ENCODE peak calls at places on chromosomes 16 and 17, in eight cellular contexts. One of them, this sample, is unnamed.

GRCh38 chr16:21685034-21685455 is 21.3 kb downstream of the OTOA start:
- DNase-seq in left ventricle myocardium inferior: no peak
- DNase-seq in heart right ventricle: no peak
- DNase-seq in H1: peak; percentile 83
- DNase-seq in astrocyte: no peak
- DNase-seq in CD8-positive, alpha-beta memory T cell: no peak
- DNase-seq in stomach: no peak
- DNase-seq in neural progenitor cell: peak; percentile 79
- DNase-seq in this sample: no peak

GRCh38 chr16:58499615-58500328 is at the start of gene NDRG4:
- DNase-seq in stomach: peak; percentile 49
- DNase-seq in CD8-positive, alpha-beta memory T cell: peak; percentile 14
- DNase-seq in neural progenitor cell: peak; percentile 91
- DNase-seq in astrocyte: peak; percentile 88
- DNase-seq in left ventricle myocardium inferior: no peak
- DNase-seq in H1: peak; percentile 81
- DNase-seq in heart right ventricle: peak; percentile 50
- DNase-seq in this sample: no peak

GRCh38 chr17:54324813-54325212 is 502.1 kb downstream of the KIF2B start:
- DNase-seq in astrocyte: no peak
- DNase-seq in left ventricle myocardium inferior: no peak
- DNase-seq in heart right ventricle: no peak
- DNase-seq in stomach: no peak
- DNase-seq in H1: no peak
- DNase-seq in neural progenitor cell: no peak
- DNase-seq in CD8-positive, alpha-beta memory T cell: no peak
- DNase-seq in this sample: no peak

GRCh38 chr16:21638573-21638975 is 13.8 kb downstream of the IGSF6 start:
- DNase-seq in astrocyte: peak; percentile 58
- DNase-seq in H1: no peak
- DNase-seq in heart right ventricle: no peak
- DNase-seq in CD8-positive, alpha-beta memory T cell: no peak
- DNase-seq in left ventricle myocardium inferior: no peak
- DNase-seq in neural progenitor cell: no peak
- DNase-seq in stomach: no peak
- DNase-seq in this sample: no peak

GRCh38 chr17:77753691-77754265 is 204.7 kb upstream of the TNRC6C start:
- DNase-seq in neural progenitor cell: no peak
- DNase-seq in CD8-positive, alpha-beta memory T cell: no peak
- DNase-seq in H1: no peak
- DNase-seq in stomach: no peak
- DNase-seq in astrocyte: no peak
- DNase-seq in heart right ventricle: no peak
- DNase-seq in left ventricle myocardium inferior: no peak
- DNase-seq in this sample: no peak

GRCh38 chr16:75919664-75920063 is 193.4 kb upstream of the CPHXL start:
- DNase-seq in neural progenitor cell: no peak
- DNase-seq in H1: no peak
- DNase-seq in CD8-positive, alpha-beta memory T cell: no peak
- DNase-seq in left ventricle myocardium inferior: no peak
- DNase-seq in stomach: no peak
- DNase-seq in astrocyte: no peak
- DNase-seq in heart right ventricle: no peak
- DNase-seq in this sample: no peak

GRCh38 chr16:85301171-85301690 is 189.0 kb upstream of the CIBAR2 start:
- DNase-seq in heart right ventricle: no peak
- DNase-seq in left ventricle myocardium inferior: no peak
- DNase-seq in neural progenitor cell: no peak
- DNase-seq in stomach: peak; percentile 82
- DNase-seq in CD8-positive, alpha-beta memory T cell: no peak
- DNase-seq in astrocyte: no peak
- DNase-seq in H1: no peak
- DNase-seq in this sample: no peak

GRCh38 chr16:72191551-72191950 is 19.6 kb upstream of the PMFBP1 start:
- DNase-seq in left ventricle myocardium inferior: no peak
- DNase-seq in stomach: no peak
- DNase-seq in astrocyte: no peak
- DNase-seq in CD8-positive, alpha-beta memory T cell: no peak
- DNase-seq in neural progenitor cell: no peak
- DNase-seq in heart right ventricle: no peak
- DNase-seq in H1: no peak
- DNase-seq in this sample: no peak

GRCh38 chr16:12546918-12547607 is 256.6 kb downstream of the CPPED1 start:
- DNase-seq in heart right ventricle: no peak
- DNase-seq in neural progenitor cell: no peak
- DNase-seq in H1: no peak
- DNase-seq in left ventricle myocardium inferior: no peak
- DNase-seq in stomach: no peak
- DNase-seq in CD8-positive, alpha-beta memory T cell: no peak
- DNase-seq in astrocyte: no peak
- DNase-seq in this sample: no peak

GRCh38 chr17:64679710-64680216 is 17.7 kb upstream of the SMURF2 start:
- DNase-seq in CD8-positive, alpha-beta memory T cell: no peak
- DNase-seq in astrocyte: peak; percentile 99
- DNase-seq in heart right ventricle: no peak
- DNase-seq in stomach: no peak
- DNase-seq in neural progenitor cell: no peak
- DNase-seq in left ventricle myocardium inferior: no peak
- DNase-seq in H1: no peak
- DNase-seq in this sample: no peak

GRCh38 chr16:85825326-85825725 is 25.8 kb downstream of the COX4I1 start:
- DNase-seq in heart right ventricle: no peak
- DNase-seq in stomach: no peak
- DNase-seq in astrocyte: no peak
- DNase-seq in neural progenitor cell: no peak
- DNase-seq in H1: no peak
- DNase-seq in left ventricle myocardium inferior: no peak
- DNase-seq in CD8-positive, alpha-beta memory T cell: no peak
- DNase-seq in this sample: no peak

GRCh38 chr17:82901836-82902235 is 62.0 kb upstream of the ZNF750 start:
- DNase-seq in left ventricle myocardium inferior: no peak
- DNase-seq in CD8-positive, alpha-beta memory T cell: no peak
- DNase-seq in heart right ventricle: no peak
- DNase-seq in stomach: no peak
- DNase-seq in astrocyte: no peak
- DNase-seq in neural progenitor cell: no peak
- DNase-seq in H1: no peak
- DNase-seq in this sample: no peak

GRCh38 chr17:82905130-82905529 is 65.3 kb upstream of the ZNF750 start:
- DNase-seq in neural progenitor cell: no peak
- DNase-seq in stomach: no peak
- DNase-seq in H1: no peak
- DNase-seq in heart right ventricle: no peak
- DNase-seq in CD8-positive, alpha-beta memory T cell: no peak
- DNase-seq in left ventricle myocardium inferior: no peak
- DNase-seq in astrocyte: no peak
- DNase-seq in this sample: no peak

GRCh38 chr17:82901356-82901755 is 61.5 kb upstream of the ZNF750 start:
- DNase-seq in heart right ventricle: no peak
- DNase-seq in CD8-positive, alpha-beta memory T cell: no peak
- DNase-seq in astrocyte: no peak
- DNase-seq in neural progenitor cell: no peak
- DNase-seq in H1: no peak
- DNase-seq in left ventricle myocardium inferior: no peak
- DNase-seq in stomach: no peak
- DNase-seq in this sample: no peak

GRCh38 chr17:82900741-82901140 is 60.9 kb upstream of the ZNF750 start:
- DNase-seq in H1: no peak
- DNase-seq in left ventricle myocardium inferior: no peak
- DNase-seq in neural progenitor cell: no peak
- DNase-seq in heart right ventricle: no peak
- DNase-seq in astrocyte: peak; percentile 41
- DNase-seq in stomach: no peak
- DNase-seq in CD8-positive, alpha-beta memory T cell: no peak
- DNase-seq in this sample: no peak

GRCh38 chr17:82902972-82903874 is 63.4 kb upstream of the ZNF750 start:
- DNase-seq in H1: no peak
- DNase-seq in heart right ventricle: no peak
- DNase-seq in CD8-positive, alpha-beta memory T cell: no peak
- DNase-seq in left ventricle myocardium inferior: no peak
- DNase-seq in neural progenitor cell: no peak
- DNase-seq in stomach: no peak
- DNase-seq in astrocyte: no peak
- DNase-seq in this sample: no peak
- H3K36me3 ChIP-seq in H1: peaks cover 11% of the 10 kb centered on the region
- H3K36me3 ChIP-seq in heart right ventricle: peaks cover 74% of the 10 kb centered on the region
- H3K36me3 ChIP-seq in CD8-positive, alpha-beta memory T cell: peaks cover 28% of the 10 kb centered on the region
- H3K36me3 ChIP-seq in left ventricle myocardium inferior: peaks cover 72% of the 10 kb centered on the region
- H3K36me3 ChIP-seq in neural progenitor cell: no peaks in the 10 kb centered on the region
- H3K36me3 ChIP-seq in stomach: peaks cover 75% of the 10 kb centered on the region
- H3K36me3 ChIP-seq in astrocyte: no peaks in the 10 kb centered on the region
- H3K36me3 ChIP-seq in this sample: peaks cover 27% of the 10 kb centered on the region

GRCh38 chr17:40015998-40016691 is 905 bp downstream of the CSF3 start:
- DNase-seq in astrocyte: no peak
- DNase-seq in stomach: no peak
- DNase-seq in heart right ventricle: no peak
- DNase-seq in H1: no peak
- DNase-seq in CD8-positive, alpha-beta memory T cell: no peak
- DNase-seq in neural progenitor cell: no peak
- DNase-seq in left ventricle myocardium inferior: no peak
- DNase-seq in this sample: no peak

GRCh38 chr17:40017422-40018080 is 2.3 kb downstream of the CSF3 start:
- DNase-seq in CD8-positive, alpha-beta memory T cell: no peak
- DNase-seq in astrocyte: no peak
- DNase-seq in stomach: no peak
- DNase-seq in H1: no peak
- DNase-seq in neural progenitor cell: no peak
- DNase-seq in heart right ventricle: peak; percentile 48
- DNase-seq in left ventricle myocardium inferior: peak; percentile 57
- DNase-seq in this sample: no peak

GRCh38 chr17:40015005-40015997 is at the start of gene CSF3:
- DNase-seq in neural progenitor cell: peak; percentile 53
- DNase-seq in stomach: peak; percentile 43
- DNase-seq in astrocyte: no peak
- DNase-seq in left ventricle myocardium inferior: no peak
- DNase-seq in H1: no peak
- DNase-seq in CD8-positive, alpha-beta memory T cell: no peak
- DNase-seq in heart right ventricle: no peak
- DNase-seq in this sample: no peak

GRCh38 chr17:40016692-40017000 is 1.4 kb downstream of the CSF3 start:
- DNase-seq in CD8-positive, alpha-beta memory T cell: no peak
- DNase-seq in stomach: no peak
- DNase-seq in heart right ventricle: no peak
- DNase-seq in left ventricle myocardium inferior: no peak
- DNase-seq in neural progenitor cell: no peak
- DNase-seq in H1: no peak
- DNase-seq in astrocyte: no peak
- DNase-seq in this sample: no peak

DNA sequence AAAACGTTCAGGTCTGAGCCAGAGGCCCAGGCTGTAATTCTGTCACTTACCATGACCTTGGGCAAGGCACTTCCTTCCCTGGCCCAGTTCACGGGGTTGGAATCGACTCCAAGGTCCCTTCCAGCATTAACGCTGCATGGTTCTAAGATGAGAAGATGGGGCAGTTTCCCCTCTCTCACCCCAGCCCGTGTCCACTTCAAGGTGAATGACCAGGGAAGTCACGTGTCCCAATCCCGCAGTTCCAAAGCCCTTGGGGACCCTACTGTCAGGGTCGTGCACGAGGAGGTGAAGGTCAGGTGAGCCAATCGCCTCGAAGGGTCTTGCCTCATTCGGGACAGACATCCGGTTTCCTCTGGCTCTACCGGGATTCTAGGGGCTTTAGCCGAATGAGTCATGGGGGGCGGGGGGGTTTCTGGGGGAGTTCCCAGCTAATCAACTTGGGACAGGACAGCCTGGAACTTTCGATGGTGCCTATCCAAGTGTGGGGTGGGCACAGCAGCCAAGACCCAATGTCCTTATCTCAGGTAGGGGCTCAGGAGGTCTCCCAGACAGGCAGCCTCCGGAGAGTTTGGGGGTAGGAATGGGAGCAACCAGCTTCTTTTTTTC is 762 bp upstream of the CSF3 start:
- DNase-seq in H1: no peak
- DNase-seq in CD8-positive, alpha-beta memory T cell: no peak
- DNase-seq in astrocyte: no peak
- DNase-seq in stomach: no peak
- DNase-seq in heart right ventricle: no peak
- DNase-seq in left ventricle myocardium inferior: no peak
- DNase-seq in neural progenitor cell: no peak
- DNase-seq in this sample: no peak
- H3K4me1 ChIP-seq in H1: peaks cover 21% of the 10 kb centered on the region
- H3K4me1 ChIP-seq in CD8-positive, alpha-beta memory T cell: peaks cover 4% of the 10 kb centered on the region
- H3K4me1 ChIP-seq in astrocyte: peaks cover 22% of the 10 kb centered on the region
- H3K4me1 ChIP-seq in stomach: peaks cover 43% of the 10 kb centered on the region
- H3K4me1 ChIP-seq in heart right ventricle: peaks cover 22% of the 10 kb centered on the region
- H3K4me1 ChIP-seq in left ventricle myocardium inferior: peaks cover 57% of the 10 kb centered on the region
- H3K4me1 ChIP-seq in neural progenitor cell: peaks cover 30% of the 10 kb centered on the region
- H3K4me1 ChIP-seq in this sample: peaks cover 15% of the 10 kb centered on the region

DNA sequence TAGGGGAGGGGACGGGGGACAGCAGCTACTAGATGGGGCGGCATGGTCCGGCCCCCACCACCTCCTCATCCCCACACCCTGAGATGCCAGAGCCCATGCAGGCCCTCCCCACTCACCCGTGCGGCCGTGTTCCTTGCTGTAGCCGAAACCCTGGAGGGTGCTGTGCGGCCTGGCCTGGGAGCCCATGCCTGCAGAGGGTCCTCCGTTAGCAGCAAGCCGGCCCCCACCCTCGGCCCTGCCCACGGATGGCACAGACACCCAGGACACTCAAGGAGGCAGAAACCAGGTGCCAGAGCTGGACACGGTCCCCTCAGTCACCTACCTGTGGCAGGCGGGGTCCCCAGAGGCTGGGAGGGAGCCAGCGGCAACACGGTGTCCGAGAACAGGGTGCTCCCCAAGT is 5.5 kb downstream of the TEPSIN start:
- DNase-seq in left ventricle myocardium inferior: no peak
- DNase-seq in neural progenitor cell: no peak
- DNase-seq in astrocyte: no peak
- DNase-seq in heart right ventricle: peak; percentile 9
- DNase-seq in H1: no peak
- DNase-seq in CD8-positive, alpha-beta memory T cell: no peak
- DNase-seq in stomach: no peak
- DNase-seq in this sample: no peak
- H3K36me3 ChIP-seq in left ventricle myocardium inferior: peaks cover 50% of the 10 kb centered on the region
- H3K36me3 ChIP-seq in neural progenitor cell: no peaks in the 10 kb centered on the region
- H3K36me3 ChIP-seq in astrocyte: peaks cover 2% of the 10 kb centered on the region
- H3K36me3 ChIP-seq in heart right ventricle: peaks cover 46% of the 10 kb centered on the region
- H3K36me3 ChIP-seq in H1: peaks cover 6% of the 10 kb centered on the region
- H3K36me3 ChIP-seq in CD8-positive, alpha-beta memory T cell: peaks cover 4% of the 10 kb centered on the region
- H3K36me3 ChIP-seq in stomach: peaks cover 82% of the 10 kb centered on the region
- H3K36me3 ChIP-seq in this sample: peaks cover 23% of the 10 kb centered on the region

DNA sequence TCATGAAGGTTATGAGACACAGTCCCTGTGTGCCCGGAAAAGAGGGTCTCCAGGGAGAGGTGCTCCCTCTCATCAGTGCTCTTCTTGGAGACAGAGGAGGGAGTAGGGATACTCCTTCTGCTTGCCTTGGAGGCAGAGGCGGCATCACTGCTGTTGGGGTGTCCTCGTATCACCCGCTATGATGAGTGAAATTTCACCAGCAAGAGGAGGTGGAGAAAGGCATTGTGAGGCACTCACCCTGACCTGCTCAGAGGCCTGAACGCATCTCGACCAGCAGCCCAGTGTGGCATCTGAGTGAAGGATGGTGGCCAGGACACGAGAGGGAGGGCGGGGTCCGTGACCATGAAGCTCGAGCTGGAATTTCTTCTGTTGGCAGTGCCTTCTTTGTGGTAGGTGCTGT is 222.1 kb upstream of the CHMP6 start:
- DNase-seq in left ventricle myocardium inferior: no peak
- DNase-seq in stomach: no peak
- DNase-seq in astrocyte: no peak
- DNase-seq in CD8-positive, alpha-beta memory T cell: no peak
- DNase-seq in H1: no peak
- DNase-seq in heart right ventricle: no peak
- DNase-seq in neural progenitor cell: no peak
- DNase-seq in this sample: no peak
- H3K4me1 ChIP-seq in left ventricle myocardium inferior: no peaks in the 10 kb centered on the region
- H3K4me1 ChIP-seq in stomach: no peaks in the 10 kb centered on the region
- H3K4me1 ChIP-seq in astrocyte: peaks cover 9% of the 10 kb centered on the region
- H3K4me1 ChIP-seq in CD8-positive, alpha-beta memory T cell: peaks cover 42% of the 10 kb centered on the region
- H3K4me1 ChIP-seq in H1: peaks cover 7% of the 10 kb centered on the region
- H3K4me1 ChIP-seq in heart right ventricle: peaks cover 14% of the 10 kb centered on the region
- H3K4me1 ChIP-seq in neural progenitor cell: peaks cover 9% of the 10 kb centered on the region
- H3K4me1 ChIP-seq in this sample: peaks cover 2% of the 10 kb centered on the region

This sample was measured in esophagus squamous epithelium.